ENCODE peak calls at places on chromosomes 5 and 9, in ten cellular contexts. O is dorsolateral prefrontal cortex; Z is cardiac muscle cell; B is activated gamma-delta T cell treated with anti-CD3 and anti-CD28 coated beads, Interleukin-2, amount 50 U/mL, for 16 hours; D is NCI-H2029; Q is KBM-7; M is activated CD4-positive, alpha-beta T cell treated with anti-CD3 and anti-CD28 coated beads, Interleukin-2, amount 50 U/mL, for 4 hours; K is breast epithelium; C is occipital lobe; G is NCI-H1930. V is an unnamed sample.

GRCh38 chr5:12023614-12024241 is 119.5 kb upstream of the CTNND2 start:
- DNase-seq in O (no peak), Z (peak; percentile 38), B (no peak), D (no peak), Q (peak; percentile 49), M (no peak), K (no peak), C (no peak), G (peak; percentile 44), V (no peak)

GRCh38 chr5:155530046-155530445 is 516.5 kb downstream of the KIF4B start:
- DNase-seq in O (no peak), Z (no peak), B (no peak), D (no peak), Q (no peak), M (no peak), K (no peak), C (no peak), G (no peak), V (no peak)

GRCh38 chr5:8136271-8136670 is 267.3 kb downstream of the MTRR start:
- DNase-seq in O (no peak), Z (no peak), B (no peak), D (no peak), Q (no peak), M (no peak), K (no peak), C (no peak), G (no peak), V (no peak)

GRCh38 chr9:90870646-90871326 is 69.2 kb downstream of the SYK start:
- DNase-seq in O (no peak), Z (peak; percentile 59), B (peak; percentile 5), D (peak; percentile 33), Q (peak; percentile 59), M (peak; percentile 25), K (no peak), C (no peak), G (no peak), V (no peak)

GRCh38 chr5:103290846-103291245 is 32.3 kb downstream of the MACIR start:
- DNase-seq in O (no peak), Z (no peak), B (no peak), D (no peak), Q (no peak), M (no peak), K (no peak), C (no peak), G (no peak), V (no peak)

GRCh38 chr5:130836729-130837660 is 328.1 kb downstream of the HINT1 start:
- DNase-seq in O (no peak), Z (peak; percentile 10), B (no peak), D (peak; percentile 6), Q (peak; percentile 7), M (no peak), K (no peak), C (no peak), G (no peak), V (no peak)

GRCh38 chr5:102450313-102450990 is 48.3 kb downstream of the SLCO6A1 start:
- DNase-seq in O (no peak), Z (no peak), B (no peak), D (no peak), Q (peak; percentile 53), M (no peak), K (no peak), C (no peak), G (no peak), V (no peak)

GRCh38 chr9:94167055-94167346 is 82.7 kb downstream of the PTPDC1 start:
- DNase-seq in O (no peak), Z (no peak), B (no peak), D (no peak), Q (no peak), M (no peak), K (no peak), C (no peak), G (no peak), V (no peak)

GRCh38 chr9:87290241-87290700 is 207.4 kb upstream of the DAPK1 start:
- DNase-seq in O (no peak), Z (peak; percentile 77), B (no peak), D (no peak), Q (no peak), M (no peak), K (no peak), C (no peak), G (no peak), V (no peak)

GRCh38 chr5:72183231-72183630 is 76.0 kb downstream of the MAP1B start:
- DNase-seq in O (no peak), Z (no peak), B (no peak), D (no peak), Q (no peak), M (no peak), K (no peak), C (no peak), G (no peak), V (no peak)

GRCh38 chr9:6757988-6758417 is 230 bp downstream of the KDM4C start:
- DNase-seq in O (no peak), Z (no peak), B (no peak), D (no peak), Q (no peak), M (no peak), K (no peak), C (peak; percentile 56), G (no peak), V (no peak)

GRCh38 chr5:135645781-135646180 is 67.0 kb upstream of the CXCL14 start:
- DNase-seq in O (no peak), Z (no peak), B (no peak), D (no peak), Q (no peak), M (no peak), K (peak; percentile 61), C (no peak), G (no peak), V (no peak)

GRCh38 chr9:137032893-137033292 is 1.0 kb upstream of the FUT7 start:
- DNase-seq in O (no peak), Z (no peak), B (no peak), D (no peak), Q (peak; percentile 48), M (no peak), K (no peak), C (no peak), G (no peak), V (no peak)

GRCh38 chr5:93653716-93654115 is 70.7 kb downstream of the NR2F1 start:
- DNase-seq in O (no peak), Z (no peak), B (no peak), D (no peak), Q (no peak), M (no peak), K (no peak), C (no peak), G (no peak), V (no peak)

GRCh38 chr9:137506702-137507171 is 43.5 kb downstream of the PNPLA7 start:
- DNase-seq in O (no peak), Z (no peak), B (no peak), D (no peak), Q (no peak), M (no peak), K (no peak), C (no peak), G (no peak), V (no peak)

GRCh38 chr5:68067353-68067752 is 148.2 kb upstream of the PIK3R1 start:
- DNase-seq in O (no peak), Z (peak; percentile 41), B (no peak), D (no peak), Q (no peak), M (no peak), K (no peak), C (no peak), G (no peak), V (no peak)

GRCh38 chr5:167295686-167296015 is 995.8 kb upstream of the WWC1 start:
- DNase-seq in O (no peak), Z (peak; percentile 36), B (no peak), D (no peak), Q (no peak), M (no peak), K (no peak), C (no peak), G (no peak), V (no peak)

GRCh38 chr5:168950241-168950951 is 350.5 kb downstream of the SLIT3 start:
- DNase-seq in O (no peak), Z (no peak), B (no peak), D (no peak), Q (no peak), M (no peak), K (no peak), C (no peak), G (no peak), V (no peak)

GRCh38 chr5:2653991-2654390 is 97.5 kb downstream of the IRX2 start:
- DNase-seq in O (no peak), Z (no peak), B (no peak), D (no peak), Q (no peak), M (no peak), K (no peak), C (no peak), G (no peak), V (no peak)

GRCh38 chr9:114513050-114513951 is 8.0 kb upstream of the WHRN start:
- DNase-seq in O (no peak), Z (no peak), B (no peak), D (no peak), Q (peak; percentile 24), M (no peak), K (no peak), C (no peak), G (no peak), V (no peak)